ENCODE peak calls at places on chromosomes 2 and 18, in ten cellular contexts. S is ecto neural progenitor cell, A is A549, D is AG10803, O is HEK293T, C is Ammon's horn, M is IMR-90, I is left kidney, P is HL-60, J is NCI-H226. X is an unnamed sample.

GRCh38 chr2:97011977-97012569 is 25.7 kb upstream of the FAM178B start:
- DNase-seq in A (peak), D (peak), S (no peak), C (peak), I (peak), J (peak), P (peak), O (no peak), M (peak), X (peak)

GRCh38 chr18:22031581-22031980 is 137.8 kb upstream of the GATA6 start:
- DNase-seq in A (no peak), J (no peak), O (no peak), M (no peak), P (no peak), D (no peak), S (no peak), C (no peak), I (no peak), X (no peak)

GRCh38 chr2:20490300-20491181 is 43.7 kb downstream of the RHOB start:
- DNase-seq in P (no peak), M (peak), I (peak), C (no peak), J (no peak), A (no peak), S (no peak), D (peak), O (no peak), X (no peak)

GRCh38 chr18:8800876-8801262 is 95.5 kb downstream of the MTCL1 start:
- DNase-seq in I (no peak), C (no peak), D (no peak), M (no peak), S (no peak), A (no peak), P (no peak), O (no peak), J (no peak), X (no peak)

GRCh38 chr2:23940262-23940975 is at the start of gene UBXN2A:
- DNase-seq in P (peak), A (peak), M (peak), S (peak), D (peak), C (peak), O (peak), I (peak), J (peak), X (peak)

GRCh38 chr18:54558609-54559585 is 32.1 kb upstream of the DYNAP start:
- DNase-seq in M (peak), D (peak), A (peak), J (no peak), P (no peak), C (no peak), I (peak), O (no peak), S (no peak), X (peak)

GRCh38 chr18:59219672-59220163 is at the start of gene GRP:
- DNase-seq in M (no peak), O (peak), P (no peak), S (peak), J (no peak), A (no peak), D (no peak), C (no peak), I (peak), X (no peak)

GRCh38 chr2:110943070-110943634 is 177.6 kb upstream of the BCL2L11 start:
- DNase-seq in A (no peak), C (no peak), J (no peak), D (no peak), S (no peak), M (no peak), I (no peak), O (no peak), P (no peak), X (no peak)

GRCh38 chr2:179751184-179751809 is 110.1 kb downstream of the ZNF385B start:
- DNase-seq in C (peak), S (no peak), O (peak), A (peak), I (peak), D (peak), P (no peak), M (peak), J (no peak), X (peak)

GRCh38 chr2:171578156-171578803 is 56.0 kb downstream of the CYBRD1 start:
- DNase-seq in A (no peak), M (no peak), P (no peak), C (no peak), I (no peak), O (no peak), S (no peak), J (no peak), D (no peak), X (no peak)

GRCh38 chr2:489084-489483 is 188.1 kb downstream of the TMEM18 start:
- DNase-seq in J (no peak), M (no peak), A (no peak), I (peak), S (peak), P (no peak), O (no peak), D (no peak), C (no peak), X (no peak)

GRCh38 chr2:27350106-27350693 is 6.4 kb downstream of the GTF3C2 start:
- DNase-seq in D (no peak), J (no peak), M (no peak), O (no peak), C (no peak), I (no peak), P (no peak), A (no peak), S (no peak), X (no peak)

GRCh38 chr2:135494503-135494902 is 36.5 kb downstream of the ZRANB3 start:
- DNase-seq in I (no peak), C (no peak), S (no peak), P (no peak), M (peak), O (no peak), J (peak), A (no peak), D (peak), X (no peak)

GRCh38 chr2:20443276-20443920 is 3.5 kb upstream of the RHOB start:
- DNase-seq in A (no peak), J (no peak), P (no peak), I (peak), S (no peak), M (peak), O (no peak), D (peak), C (no peak), X (peak)

GRCh38 chr2:10765914-10766313 is 44.5 kb downstream of the ATP6V1C2 start:
- DNase-seq in S (no peak), A (no peak), D (no peak), C (no peak), P (no peak), I (no peak), J (no peak), O (no peak), M (no peak), X (no peak)

GRCh38 chr2:3145471-3146027 is 232.1 kb downstream of the EIPR1 start:
- DNase-seq in P (no peak), A (no peak), D (no peak), I (no peak), O (no peak), M (no peak), C (no peak), J (no peak), S (no peak), X (no peak)

GRCh38 chr2:74690571-74690970 is 36.5 kb downstream of the SEMA4F start:
- DNase-seq in M (peak), P (peak), C (peak), O (peak), A (peak), D (peak), S (no peak), J (peak), I (peak), X (peak)

GRCh38 chr2:102013200-102014040 is 21.7 kb downstream of the IL1R2 start:
- DNase-seq in M (no peak), S (no peak), D (no peak), O (no peak), P (no peak), J (no peak), A (no peak), C (no peak), I (no peak), X (no peak)

GRCh38 chr2:130389363-130389762 is 33.5 kb downstream of the PTPN18 start:
- DNase-seq in O (no peak), I (no peak), D (no peak), P (no peak), M (no peak), C (no peak), J (no peak), A (no peak), S (no peak), X (no peak)

GRCh38 chr2:182763311-182763912 is 47.4 kb downstream of the DNAJC10 start:
- DNase-seq in A (peak), P (peak), M (peak), O (peak), I (peak), D (peak), S (no peak), C (peak), J (no peak), X (peak)

GRCh38 chr2:2523395-2524339 is 192.6 kb upstream of the MYT1L start:
- DNase-seq in J (no peak), D (no peak), M (no peak), C (peak), P (no peak), A (no peak), O (no peak), S (no peak), I (peak), X (no peak)

GRCh38 chr2:7060602-7061435 is 143.6 kb downstream of the RNF144A start:
- DNase-seq in C (no peak), S (no peak), J (no peak), A (no peak), P (no peak), I (peak), O (no peak), M (no peak), D (no peak), X (no peak)

GRCh38 chr2:177282101-177282573 is 17.6 kb upstream of the NFE2L2 start:
- DNase-seq in I (no peak), O (no peak), P (no peak), D (peak), S (no peak), J (no peak), M (peak), A (no peak), C (no peak), X (no peak)

GRCh38 chr2:240421396-240421795 is 14.1 kb upstream of the GPC1 start:
- DNase-seq in J (no peak), M (no peak), S (peak), A (no peak), P (no peak), I (no peak), C (no peak), D (no peak), O (no peak), X (no peak)

GRCh38 chr18:26159353-26159752 is 25.7 kb downstream of the PSMA8 start:
- DNase-seq in I (no peak), C (no peak), J (no peak), A (peak), S (no peak), P (no peak), O (peak), M (no peak), D (no peak), X (no peak)

GRCh38 chr2:232013701-232014353 is 52.3 kb downstream of the DIS3L2 start:
- DNase-seq in M (peak), I (no peak), J (peak), D (peak), O (no peak), S (no peak), P (peak), A (no peak), C (no peak), X (no peak)

GRCh38 chr2:11750422-11750821 is 4.0 kb downstream of the LPIN1 start:
- DNase-seq in J (no peak), O (no peak), C (no peak), A (no peak), S (no peak), P (no peak), D (no peak), I (no peak), M (no peak), X (no peak)

GRCh38 chr18:8153887-8154583 is 455.2 kb upstream of the RAB12 start:
- DNase-seq in J (no peak), S (no peak), A (no peak), P (no peak), O (no peak), I (no peak), M (peak), C (no peak), D (peak), X (no peak)

GRCh38 chr18:48163184-48164095 is 233.0 kb upstream of the SMAD2 start:
- DNase-seq in C (no peak), D (no peak), I (peak), S (no peak), O (no peak), M (no peak), P (no peak), A (no peak), J (no peak), X (no peak)

GRCh38 chr2:8993196-8993901 is 10.1 kb downstream of the MBOAT2 start:
- DNase-seq in P (no peak), M (peak), J (no peak), D (no peak), O (no peak), A (no peak), S (no peak), C (no peak), I (no peak), X (no peak)

GRCh38 chr2:10439185-10439879 is 8.8 kb downstream of the ODC1 start:
- DNase-seq in C (no peak), I (no peak), M (no peak), J (no peak), D (peak), S (no peak), P (no peak), A (no peak), O (no peak), X (no peak)

GRCh38 chr18:332721-333513 is 65.1 kb upstream of the THOC1 start:
- DNase-seq in O (no peak), M (no peak), D (peak), S (no peak), I (no peak), A (no peak), P (no peak), C (peak), J (no peak), X (no peak)

GRCh38 chr2:216114476-216115223 is 5.5 kb downstream of the XRCC5 start:
- DNase-seq in M (peak), P (peak), D (peak), A (peak), C (peak), J (peak), O (peak), S (peak), I (peak), X (peak)

GRCh38 chr2:240255165-240255491 is 114.7 kb upstream of the OTOS start:
- DNase-seq in S (no peak), P (no peak), I (no peak), D (no peak), A (no peak), O (no peak), M (no peak), C (no peak), J (no peak), X (no peak)

GRCh38 chr2:47405757-47406156 is 2.8 kb downstream of the MSH2 start:
- DNase-seq in C (no peak), I (no peak), A (no peak), O (no peak), D (no peak), J (peak), P (no peak), M (no peak), S (no peak), X (peak)

GRCh38 chr2:3641841-3642421 is 16.1 kb upstream of the ALLC start:
- DNase-seq in A (no peak), C (no peak), S (peak), J (no peak), P (no peak), M (no peak), O (no peak), I (no peak), D (no peak), X (no peak)

GRCh38 chr2:231764752-231765151 is 16.3 kb downstream of the PDE6D start:
- DNase-seq in I (peak), J (peak), M (no peak), P (no peak), S (no peak), O (no peak), C (peak), D (no peak), A (no peak), X (no peak)